ENCODE peak calls at places on chromosomes 4 and X, in five cellular contexts. U, W, V, L and X are unnamed samples.

GRCh38 chr4:106329027-106329618 is 12.8 kb downstream of the AIMP1 start:
- DNase-seq in U (peak; percentile 53), V (no peak), W (no peak), L (peak; percentile 62), X (peak; percentile 52)

GRCh38 chrX:66051989-66052388 is 12.1 kb upstream of the VSIG4 start:
- DNase-seq in L (no peak), V (no peak), W (no peak), U (no peak), X (no peak)

GRCh38 chrX:13272426-13272825 is 47.4 kb downstream of the ATXN3L start:
- DNase-seq in W (no peak), U (no peak), V (no peak), L (no peak), X (no peak)

GRCh38 chrX:38796926-38797325 is 4.3 kb upstream of the MID1IP1 start:
- DNase-seq in U (peak; percentile 70), L (no peak), W (no peak), V (no peak), X (no peak)

GRCh38 chr4:95643627-95644026 is 94.9 kb upstream of the UNC5C start:
- DNase-seq in L (no peak), U (no peak), W (no peak), V (no peak), X (no peak)

GRCh38 chr4:7381221-7381889 is 53.4 kb downstream of the PSAPL1 start:
- DNase-seq in U (no peak), V (no peak), L (no peak), W (no peak), X (no peak)

GRCh38 chr4:102683846-102684581 is 76.8 kb downstream of the MANBA start:
- DNase-seq in U (peak; percentile 25), W (no peak), L (peak; percentile 63), V (no peak), X (no peak)

GRCh38 chr4:142404191-142404611 is 441.9 kb downstream of the INPP4B start:
- DNase-seq in L (peak; percentile 59), W (no peak), U (peak; percentile 72), V (no peak), X (no peak)

GRCh38 chrX:254630-255215 is 26.5 kb upstream of the PLCXD1 start:
- DNase-seq in W (no peak), U (no peak), L (no peak), V (no peak), X (no peak)

GRCh38 chr4:188190461-188190860 is 51.2 kb downstream of the TRIML1 start:
- DNase-seq in U (peak; percentile 13), L (no peak), V (no peak), W (no peak), X (no peak)

GRCh38 chr4:124318292-124318691 is 394.2 kb downstream of the ANKRD50 start:
- DNase-seq in L (no peak), U (no peak), W (no peak), V (no peak), X (no peak)

GRCh38 chr4:95362906-95363578 is 185.7 kb downstream of the UNC5C start:
- DNase-seq in U (peak; percentile 0), W (no peak), V (peak; percentile 44), L (peak; percentile 48), X (peak; percentile 65)

GRCh38 chrX:115040417-115040816 is 23.0 kb upstream of the IL13RA2 start:
- DNase-seq in L (no peak), W (no peak), V (no peak), U (no peak), X (no peak)

GRCh38 chrX:11197671-11198070 is 86.5 kb downstream of the HCCS start:
- DNase-seq in V (no peak), W (no peak), U (no peak), L (no peak), X (no peak)

GRCh38 chrX:19174401-19175025 is 52.2 kb upstream of the ADGRG2 start:
- DNase-seq in V (no peak), L (peak; percentile 7), U (peak; percentile 48), W (no peak), X (no peak)

GRCh38 chr4:39699676-39700409 is 1.9 kb downstream of the UBE2K start:
- DNase-seq in L (peak; percentile 44), V (no peak), W (no peak), U (peak; percentile 41), X (no peak)

GRCh38 chr4:107546637-107547036 is 173.4 kb downstream of the PAPSS1 start:
- DNase-seq in V (no peak), U (no peak), L (no peak), W (no peak), X (no peak)

GRCh38 chr4:54517793-54518444 is 139.8 kb upstream of the KIT start:
- DNase-seq in V (no peak), U (no peak), W (no peak), L (no peak), X (no peak)

GRCh38 chr4:125388653-125389052 is 73.9 kb downstream of the FAT4 start:
- DNase-seq in W (no peak), L (peak; percentile 23), U (peak; percentile 70), V (no peak), X (no peak)

GRCh38 chr4:108903464-108904221 is 140.8 kb upstream of the ETNPPL start:
- DNase-seq in V (no peak), W (no peak), U (no peak), L (no peak), X (no peak)

GRCh38 chr4:169993531-169993930 is 32.7 kb downstream of the MFAP3L start:
- DNase-seq in L (no peak), U (no peak), W (no peak), V (no peak), X (no peak)

GRCh38 chr4:86818211-86818610 is 31.0 kb downstream of the SLC10A6 start:
- DNase-seq in L (peak; percentile 48), U (peak; percentile 58), V (no peak), W (no peak), X (no peak)

GRCh38 chr4:155371432-155372043 is 5.2 kb downstream of the MAP9 start:
- DNase-seq in W (no peak), U (peak; percentile 21), L (peak; percentile 47), V (no peak), X (peak; percentile 24)

GRCh38 chr4:15077969-15078368 is 75.7 kb downstream of the CPEB2 start:
- DNase-seq in L (peak; percentile 71), V (no peak), W (no peak), U (peak; percentile 84), X (no peak)

GRCh38 chr4:8273450-8273849 is 3.9 kb downstream of the HTRA3 start:
- DNase-seq in W (no peak), U (no peak), V (no peak), L (no peak), X (no peak)

GRCh38 chrX:40108959-40109287 is 11.2 kb upstream of the BCOR start:
- DNase-seq in V (peak; percentile 63), W (no peak), U (peak; percentile 76), L (peak; percentile 85), X (peak; percentile 64)

GRCh38 chr4:30605616-30606015 is 114.6 kb upstream of the PCDH7 start:
- DNase-seq in V (no peak), L (peak; percentile 38), U (no peak), W (no peak), X (peak; percentile 30)

GRCh38 chr4:4866833-4867744 is 7.6 kb downstream of the MSX1 start:
- DNase-seq in L (peak; percentile 21), V (peak; percentile 79), W (no peak), U (no peak), X (peak; percentile 85)

GRCh38 chr4:62490635-62491034 is 1290.5 kb downstream of the ADGRL3 start:
- DNase-seq in U (no peak), V (no peak), W (no peak), L (peak; percentile 2), X (no peak)

GRCh38 chr4:55993994-55994657 is 45.4 kb downstream of the CEP135 start:
- DNase-seq in U (no peak), V (no peak), W (no peak), L (no peak), X (no peak)

DNA sequence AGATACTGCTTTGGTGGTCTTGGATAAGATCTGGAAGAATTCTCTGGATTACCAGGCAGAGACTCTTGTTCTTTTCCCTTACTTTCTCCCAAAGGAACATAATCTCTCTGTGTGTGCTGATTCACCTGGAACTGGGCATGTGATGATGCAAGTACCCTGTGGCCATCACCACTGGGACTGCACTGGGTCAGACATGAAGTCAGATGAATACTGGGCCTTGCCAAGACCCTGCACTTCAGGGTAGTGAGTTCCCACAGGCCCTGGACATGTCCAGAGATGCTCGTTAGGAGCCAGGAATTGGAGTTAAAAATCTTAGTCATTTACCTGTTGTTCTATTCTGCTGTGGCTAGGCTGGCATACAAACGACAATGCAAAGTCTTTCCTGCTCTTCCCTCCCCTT is 290.1 kb upstream of the BMP3 start:
- DNase-seq in U (no peak), V (no peak), W (no peak), L (no peak), X (no peak)
- H3K23ac ChIP-seq in U (no peak overlapping the region), V (no peak overlapping the region), W (no peak overlapping the region), L (no peak overlapping the region), X (no peak overlapping the region)

GRCh38 chr4:153113061-153113837 is 91.0 kb upstream of the TRIM2 start:
- DNase-seq in L (peak; percentile 48), W (no peak), U (peak; percentile 29), V (no peak), X (no peak)
- H3K23ac ChIP-seq in L (no peak overlapping the region), W (no peak overlapping the region), U (no peak overlapping the region), V (no peak overlapping the region), X (no peak overlapping the region)

DNA sequence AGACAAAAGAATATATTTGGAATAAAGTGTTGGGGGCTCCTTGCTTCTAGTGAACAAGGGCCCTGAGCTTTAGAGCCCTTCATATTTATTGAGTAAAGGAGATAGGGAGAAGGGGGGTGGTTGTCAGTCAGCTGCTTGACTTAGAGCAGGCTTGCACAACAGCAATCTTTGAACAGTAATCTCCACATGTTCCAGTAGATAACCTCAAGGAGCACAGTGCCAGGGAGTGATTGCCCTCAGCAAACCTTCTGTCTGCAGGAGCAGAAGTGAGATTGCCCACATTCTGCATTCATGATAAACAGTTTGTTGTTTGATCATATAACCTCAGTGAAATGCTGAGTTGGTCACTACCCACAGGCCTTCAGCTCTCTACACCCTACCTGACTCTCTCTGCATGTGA is 205.8 kb upstream of the CXCL13 start:
- DNase-seq in L (no peak), U (no peak), W (no peak), V (no peak), X (no peak)
- H3K23ac ChIP-seq in L (no peak overlapping the region), U (no peak overlapping the region), W (no peak overlapping the region), V (no peak overlapping the region), X (no peak overlapping the region)

DNA sequence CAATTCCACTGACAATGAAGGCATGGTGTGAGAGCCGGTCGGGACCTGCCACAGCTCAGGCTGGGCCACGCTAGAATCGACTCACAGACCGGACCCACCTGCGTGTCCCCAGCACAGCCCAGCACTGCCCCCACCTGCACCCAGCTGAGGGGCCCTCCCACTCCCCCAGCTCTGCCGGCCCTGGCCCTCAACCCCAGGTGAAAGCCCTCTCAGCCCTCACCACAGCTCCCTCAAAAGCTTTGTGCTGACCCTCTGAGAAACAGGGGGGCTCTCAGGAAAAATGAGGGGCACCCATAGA is 25.1 kb downstream of the GAK start:
- DNase-seq in V (no peak), U (no peak), W (no peak), L (no peak), X (no peak)
- H3K23ac ChIP-seq in V (no peak overlapping the region), U (no peak overlapping the region), W (no peak overlapping the region), L (no peak overlapping the region), X (no peak overlapping the region)